ENCODE peak calls at places on chromosome 16, in five cellular contexts. J is neuronal stem cell, T is GM23248, B is endothelial cell of umbilical vein, E is trophoblast cell. V is an unnamed sample.

GRCh38 chr16:51151435-51151950 is 423 bp upstream of the SALL1 start:
- DNase-seq in J (peak; percentile 92), T (peak; percentile 91), B (no peak), E (no peak), V (peak; percentile 92)

GRCh38 chr16:11639925-11640899 is 28.0 kb upstream of the SNN start:
- DNase-seq in J (no peak), T (peak; percentile 99), B (peak; percentile 18), E (peak; percentile 99), V (peak; percentile 81)

GRCh38 chr16:70159355-70160348 is 13.9 kb upstream of the CLEC18C start:
- DNase-seq in J (no peak), T (peak; percentile 24), B (peak; percentile 2), E (no peak), V (no peak)

GRCh38 chr16:28067604-28068382 is 4.3 kb upstream of the GSG1L start:
- DNase-seq in J (no peak), T (peak; percentile 72), B (no peak), E (peak; percentile 76), V (no peak)

GRCh38 chr16:11350531-11351335 is 5.5 kb downstream of the RMI2 start:
- DNase-seq in J (no peak), T (peak; percentile 86), B (no peak), E (peak; percentile 55), V (no peak)

GRCh38 chr16:49622421-49623402 is 233.2 kb downstream of the ZNF423 start:
- DNase-seq in J (no peak), T (no peak), B (no peak), E (no peak), V (no peak)

GRCh38 chr16:66474750-66475199 is 47.7 kb downstream of the BEAN1 start:
- DNase-seq in J (no peak), T (no peak), B (peak; percentile 31), E (no peak), V (no peak)

GRCh38 chr16:17526956-17527355 is 56.2 kb upstream of the XYLT1 start:
- DNase-seq in J (no peak), T (no peak), B (no peak), E (no peak), V (no peak)

GRCh38 chr16:17261197-17261858 is 209.4 kb downstream of the XYLT1 start:
- DNase-seq in J (no peak), T (no peak), B (no peak), E (no peak), V (no peak)

GRCh38 chr16:88739139-88739974 is 33.1 kb downstream of the CTU2 start:
- DNase-seq in J (no peak), T (no peak), B (no peak), E (peak; percentile 25), V (no peak)

GRCh38 chr16:30491744-30492308 is 19.3 kb downstream of the ITGAL start:
- DNase-seq in J (no peak), T (peak; percentile 75), B (peak; percentile 74), E (peak; percentile 78), V (no peak)

GRCh38 chr16:11076259-11077018 is 132.1 kb downstream of the CLEC16A start:
- DNase-seq in J (no peak), T (no peak), B (no peak), E (no peak), V (no peak)

GRCh38 chr16:15829460-15829859 is 27.4 kb downstream of the MYH11 start:
- DNase-seq in J (no peak), T (peak; percentile 22), B (no peak), E (peak; percentile 4), V (peak; percentile 54)

GRCh38 chr16:55272787-55273186 is 51.2 kb upstream of the IRX6 start:
- DNase-seq in J (no peak), T (no peak), B (no peak), E (no peak), V (no peak)

GRCh38 chr16:67645397-67646121 is 615 bp downstream of the CARMIL2 start:
- DNase-seq in J (no peak), T (no peak), B (no peak), E (no peak), V (no peak)

GRCh38 chr16:21283521-21284289 is 5.6 kb upstream of the CRYM start:
- DNase-seq in J (peak; percentile 72), T (peak; percentile 58), B (peak; percentile 21), E (no peak), V (peak; percentile 89)

GRCh38 chr16:69494993-69495392 is 70.6 kb downstream of the CYB5B start:
- DNase-seq in J (no peak), T (peak; percentile 37), B (peak; percentile 42), E (peak; percentile 52), V (peak; percentile 86)

GRCh38 chr16:6937641-6938040 is 395.0 kb upstream of the RBFOX1 start:
- DNase-seq in J (no peak), T (no peak), B (no peak), E (peak; percentile 64), V (no peak)

GRCh38 chr16:12709807-12710206 is 93.9 kb downstream of the CPPED1 start:
- DNase-seq in J (no peak), T (no peak), B (no peak), E (no peak), V (no peak)

GRCh38 chr16:67461600-67462278 is 19.2 kb downstream of the ATP6V0D1 start:
- DNase-seq in J (no peak), T (no peak), B (no peak), E (no peak), V (no peak)

GRCh38 chr16:59878999-59879398 is 1144.9 kb upstream of the GOT2 start:
- DNase-seq in J (no peak), T (no peak), B (no peak), E (no peak), V (no peak)

GRCh38 chr16:53757971-53758609 is 54.1 kb downstream of the FTO start:
- DNase-seq in J (no peak), T (no peak), B (no peak), E (no peak), V (no peak)

GRCh38 chr16:82935781-82936180 is 309.0 kb downstream of the CDH13 start:
- DNase-seq in J (no peak), T (no peak), B (no peak), E (no peak), V (no peak)

GRCh38 chr16:1488054-1488601 is 616 bp downstream of the PTX4 start:
- DNase-seq in J (no peak), T (no peak), B (no peak), E (no peak), V (no peak)

GRCh38 chr16:69463876-69464275 is 39.5 kb downstream of the CYB5B start:
- DNase-seq in J (no peak), T (no peak), B (no peak), E (no peak), V (no peak)

GRCh38 chr16:85027968-85028637 is 508 bp downstream of the KIAA0513 start:
- DNase-seq in J (no peak), T (peak; percentile 39), B (no peak), E (no peak), V (peak; percentile 61)

GRCh38 chr16:50126183-50126582 is 26.9 kb upstream of the TENT4B start:
- DNase-seq in J (no peak), T (no peak), B (no peak), E (no peak), V (no peak)

GRCh38 chr16:12186774-12187335 is 210.3 kb downstream of the SNX29 start:
- DNase-seq in J (no peak), T (peak; percentile 36), B (peak; percentile 52), E (no peak), V (no peak)

GRCh38 chr16:23803591-23804123 is 32.1 kb upstream of the PRKCB start:
- DNase-seq in J (peak; percentile 26), T (peak; percentile 53), B (peak; percentile 15), E (peak; percentile 43), V (peak; percentile 83)

GRCh38 chr16:84687715-84688114 is 12.1 kb upstream of the USP10 start:
- DNase-seq in J (no peak), T (peak; percentile 95), B (peak; percentile 37), E (peak; percentile 29), V (no peak)

GRCh38 chr16:14455577-14455976 is 174.5 kb downstream of the PARN start:
- DNase-seq in J (no peak), T (peak; percentile 21), B (no peak), E (peak; percentile 47), V (peak; percentile 38)

GRCh38 chr16:56013962-56014552 is 138.9 kb upstream of the CES5A start:
- DNase-seq in J (peak; percentile 72), T (peak; percentile 41), B (peak; percentile 6), E (peak; percentile 84), V (peak; percentile 90)

DNA sequence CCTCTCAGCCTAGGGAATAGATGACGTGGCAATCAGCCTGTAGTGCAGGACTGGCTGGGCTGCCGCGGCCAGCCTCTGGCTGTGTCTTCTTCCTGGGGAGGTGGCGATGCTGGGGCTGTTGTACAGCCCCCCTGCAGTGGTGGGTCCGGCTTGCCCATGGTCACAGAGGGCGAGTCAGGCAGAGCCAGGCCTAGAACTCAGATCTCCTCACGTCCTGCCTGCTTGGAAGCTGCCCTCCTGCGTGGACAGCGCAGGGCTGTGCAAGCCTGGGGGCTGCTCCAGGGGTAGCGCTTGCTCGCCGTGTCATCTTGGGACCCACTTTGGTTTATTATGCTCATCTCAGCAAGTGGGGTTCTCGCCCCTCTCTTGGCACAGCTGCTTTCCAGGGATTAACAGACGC is 19.3 kb downstream of the NMRAL1 start:
- DNase-seq in J (no peak), T (no peak), B (no peak), E (no peak), V (no peak)
- H3K4me3 ChIP-seq in J (peak overlapping the region; percentile 35), T (no peak overlapping the region), B (no peak overlapping the region), E (no peak overlapping the region), V (no peak overlapping the region)

DNA sequence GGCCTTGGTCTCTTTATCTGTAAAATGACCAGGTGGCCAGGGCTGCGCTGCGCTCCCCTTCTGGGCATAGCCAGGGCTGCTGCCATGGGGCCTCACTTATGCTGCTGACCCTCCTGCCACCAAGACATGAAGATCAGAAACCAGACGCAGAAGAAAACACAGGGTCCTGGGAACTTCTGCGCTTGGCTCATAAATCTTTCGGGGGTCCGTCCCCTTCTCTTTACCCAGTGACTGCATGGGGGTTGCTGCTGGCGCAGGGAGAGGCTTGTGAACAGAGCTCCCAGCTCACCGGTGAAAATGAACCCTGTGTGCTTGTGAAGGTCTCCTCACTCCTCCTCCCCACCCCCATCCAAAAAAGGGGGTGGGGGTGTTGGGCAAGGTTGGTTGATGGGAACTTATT is 5.7 kb upstream of the FOXL1 start:
- DNase-seq in J (no peak), T (no peak), B (no peak), E (no peak), V (no peak)
- H3K27me3 ChIP-seq in J (peaks cover 100% of the 10 kb centered on the region), T (no peaks in the 10 kb centered on the region), B (no peaks in the 10 kb centered on the region), E (peaks cover 61% of the 10 kb centered on the region), V (peaks cover 99% of the 10 kb centered on the region)

GRCh38 chr16:86396918-86397317 is 113.4 kb upstream of the FOXF1 start:
- DNase-seq in J (no peak), T (peak; percentile 94), B (peak; percentile 86), E (no peak), V (no peak)
- H2AFZ ChIP-seq in J (peak overlapping the region; percentile 51), T (peak overlapping the region; percentile 87), B (peak overlapping the region; percentile 44), E (no peak overlapping the region), V (peak overlapping the region; percentile 85)

DNA sequence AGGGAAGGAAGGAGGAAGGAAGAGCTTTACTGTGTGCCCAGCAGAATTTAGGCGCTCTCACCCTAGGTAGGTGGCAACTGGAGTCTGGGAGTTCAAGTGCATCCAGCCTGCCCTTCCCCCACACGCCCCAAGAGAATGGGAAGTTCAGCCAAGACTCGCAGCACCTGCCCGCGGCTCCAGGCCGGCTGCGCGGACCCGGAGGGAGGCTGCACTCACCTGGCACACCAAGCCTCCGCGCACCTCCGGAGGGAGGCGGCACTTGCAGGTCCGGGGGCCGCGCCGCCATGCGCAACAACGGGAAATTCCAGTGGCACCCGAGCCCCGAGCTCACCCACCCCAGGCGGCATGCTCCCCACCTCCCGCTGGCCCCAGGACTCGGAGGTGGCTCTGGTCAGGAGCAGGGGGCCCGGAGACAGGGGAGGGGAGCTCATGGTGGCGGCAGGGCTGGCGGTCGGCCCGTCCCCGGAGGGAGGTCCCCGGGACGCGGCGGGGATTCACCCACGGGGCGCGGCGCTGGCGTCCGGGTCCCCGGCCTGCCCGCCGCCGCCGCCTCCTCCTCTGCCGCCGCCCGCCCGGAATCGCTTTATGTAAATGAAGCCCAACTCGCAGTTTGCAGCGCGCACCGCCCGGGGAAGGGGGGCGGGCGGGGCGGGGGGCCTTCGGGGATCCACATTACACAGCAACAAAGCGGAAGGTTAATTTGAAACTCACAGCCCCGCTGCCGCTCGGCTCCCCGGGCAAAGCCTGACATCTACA is at the start of gene ZFHX3:
- DNase-seq in J (no peak), T (peak; percentile 83), B (peak; percentile 53), E (peak; percentile 67), V (peak; percentile 87)
- H3K4me3 ChIP-seq in J (peak within 1 kb of the TSS; percentile 77), T (peak within 1 kb of the TSS; percentile 76), B (peak within 1 kb of the TSS; percentile 57), E (peak within 1 kb of the TSS; percentile 81), V (peak within 1 kb of the TSS; percentile 68)

V was measured in GM23338.